ENCODE peak calls at places on chromosomes 6 and 20, in eight cellular contexts. F is transverse colon; I is fibroblast of pulmonary artery; T is mesothelial cell of epicardium; J is GM04504; Z is left ventricle myocardium inferior; L is Calu3; P is activated T-cell treated with anti-CD3 and anti-CD28 coated beads, Interleukin-2, amount 50 U/mL, for 1 hour. B is an unnamed sample.

GRCh38 chr6:28940859-28941680 is 17.3 kb upstream of the TRIM27 start:
- DNase-seq in T (peak), P (peak), Z (peak), J (no peak), F (peak), I (peak), L (peak), B (peak)

GRCh38 chr20:46010491-46011405 is 2.0 kb downstream of the MMP9 start:
- DNase-seq in F (no peak), I (no peak), Z (no peak), J (no peak), L (no peak), T (no peak), P (peak), B (no peak)

GRCh38 chr6:6494677-6495076 is 93.8 kb upstream of the LY86 start:
- DNase-seq in P (no peak), Z (peak), L (peak), I (no peak), T (no peak), F (peak), J (no peak), B (no peak)

GRCh38 chr6:166058064-166058739 is 109.4 kb downstream of the TBXT start:
- DNase-seq in T (no peak), I (peak), J (no peak), F (no peak), P (no peak), Z (peak), L (peak), B (no peak)

GRCh38 chr20:35541118-35541782 is 628 bp upstream of the ERGIC3 start:
- DNase-seq in I (no peak), Z (no peak), P (no peak), J (no peak), T (no peak), F (no peak), L (no peak), B (no peak)

GRCh38 chr6:31829633-31830492 is 2.3 kb downstream of the HSPA1B start:
- DNase-seq in Z (no peak), P (no peak), T (no peak), L (no peak), J (no peak), F (no peak), I (peak), B (no peak)

GRCh38 chr6:21556968-21557721 is 36.4 kb upstream of the SOX4 start:
- DNase-seq in L (no peak), F (no peak), I (no peak), Z (no peak), P (no peak), J (no peak), T (no peak), B (no peak)

GRCh38 chr6:49733680-49734079 is 10.5 kb downstream of the CRISP3 start:
- DNase-seq in F (no peak), T (no peak), J (no peak), L (no peak), Z (no peak), I (no peak), P (no peak), B (no peak)

GRCh38 chr20:4813076-4813838 is 91.5 kb downstream of the PRND start:
- DNase-seq in Z (no peak), L (no peak), J (no peak), T (no peak), F (peak), I (peak), P (peak), B (no peak)

GRCh38 chr6:106085687-106085983 is 501 bp upstream of the PRDM1 start:
- DNase-seq in J (no peak), I (no peak), P (no peak), F (no peak), T (no peak), Z (no peak), L (no peak), B (no peak)

GRCh38 chr6:158560787-158561246 is 926 bp downstream of the TMEM181 start:
- DNase-seq in L (peak), F (peak), T (peak), Z (no peak), I (no peak), P (peak), J (no peak), B (no peak)

GRCh38 chr6:125262026-125263013 is 39.4 kb downstream of the HDDC2 start:
- DNase-seq in I (peak), F (no peak), L (no peak), P (no peak), Z (no peak), J (no peak), T (no peak), B (peak)

GRCh38 chr6:127954082-127954481 is 53.2 kb upstream of the THEMIS start:
- DNase-seq in J (no peak), P (no peak), T (no peak), I (no peak), L (no peak), F (no peak), Z (no peak), B (no peak)

GRCh38 chr6:137823826-137824501 is 43.1 kb upstream of the TNFAIP3 start:
- DNase-seq in L (no peak), T (no peak), Z (peak), J (peak), F (peak), P (peak), I (peak), B (peak)

GRCh38 chr6:135146160-135146920 is 34.8 kb upstream of the MYB start:
- DNase-seq in F (no peak), T (no peak), Z (no peak), J (no peak), P (no peak), I (peak), L (no peak), B (no peak)

GRCh38 chr20:38184098-38184497 is 19.0 kb upstream of the TGM2 start:
- DNase-seq in P (no peak), L (no peak), Z (no peak), F (no peak), J (no peak), I (no peak), T (no peak), B (no peak)

GRCh38 chr20:4688342-4688741 is 33.4 kb upstream of the PRND start:
- DNase-seq in J (no peak), I (no peak), Z (no peak), F (no peak), T (no peak), L (no peak), P (no peak), B (no peak)

GRCh38 chr20:48668451-48668946 is 159.3 kb downstream of the PREX1 start:
- DNase-seq in F (no peak), I (peak), P (no peak), L (no peak), J (no peak), Z (peak), T (peak), B (no peak)

GRCh38 chr6:107670792-107671199 is 153.3 kb downstream of the SCML4 start:
- DNase-seq in Z (peak), I (peak), L (no peak), J (no peak), P (no peak), F (peak), T (no peak), B (no peak)

GRCh38 chr6:129029778-129030177 is 146.8 kb downstream of the LAMA2 start:
- DNase-seq in L (no peak), I (no peak), P (no peak), T (no peak), Z (no peak), J (no peak), F (no peak), B (no peak)

GRCh38 chr6:10690651-10691445 is 3.6 kb downstream of the C6orf52 start:
- DNase-seq in J (no peak), L (no peak), F (no peak), Z (no peak), I (peak), T (no peak), P (no peak), B (no peak)

GRCh38 chr20:13325033-13325432 is 104.0 kb downstream of the ISM1 start:
- DNase-seq in J (no peak), L (peak), F (no peak), I (peak), Z (no peak), T (no peak), P (no peak), B (no peak)

GRCh38 chr6:25472314-25472713 is 179.7 kb upstream of the SCGN start:
- DNase-seq in F (no peak), J (no peak), Z (no peak), T (no peak), L (no peak), P (no peak), I (no peak), B (no peak)

GRCh38 chr6:92989656-92990055 is 429.7 kb downstream of the EPHA7 start:
- DNase-seq in L (no peak), J (no peak), T (no peak), I (peak), P (no peak), Z (no peak), F (no peak), B (no peak)

GRCh38 chr6:71289039-71289801 is 609 bp downstream of the OGFRL1 start:
- DNase-seq in P (peak), J (no peak), T (peak), L (peak), F (peak), I (no peak), Z (peak), B (no peak)

GRCh38 chr6:132322398-132322797 is 78.9 kb downstream of the MOXD1 start:
- DNase-seq in Z (no peak), F (no peak), L (no peak), P (no peak), T (no peak), J (no peak), I (peak), B (no peak)

GRCh38 chr6:33199687-33200233 is 705 bp downstream of the RXRB start:
- DNase-seq in J (peak), F (peak), Z (peak), P (no peak), I (peak), T (no peak), L (no peak), B (no peak)

GRCh38 chr6:35850209-35850608 is 45.1 kb downstream of the LHFPL5 start:
- DNase-seq in I (no peak), F (no peak), T (no peak), L (no peak), J (no peak), P (no peak), Z (no peak), B (no peak)

GRCh38 chr6:82057846-82058554 is 189.5 kb downstream of the IBTK start:
- DNase-seq in T (no peak), Z (no peak), I (peak), J (peak), F (no peak), L (no peak), P (no peak), B (peak)

GRCh38 chr6:16781348-16782169 is 20.3 kb upstream of the ATXN1 start:
- DNase-seq in L (no peak), I (no peak), J (no peak), T (no peak), F (no peak), Z (no peak), P (no peak), B (no peak)

GRCh38 chr6:7042056-7042653 is 65.6 kb upstream of the RREB1 start:
- DNase-seq in P (no peak), F (peak), I (peak), J (no peak), L (no peak), Z (no peak), T (no peak), B (no peak)

GRCh38 chr6:26033132-26033941 is 53.9 kb upstream of the HFE start:
- DNase-seq in J (peak), F (peak), L (peak), I (peak), T (peak), P (peak), Z (peak), B (peak)

GRCh38 chr6:39029156-39030011 is 19.2 kb upstream of the GLP1R start:
- DNase-seq in I (peak), P (peak), T (no peak), Z (no peak), J (peak), F (peak), L (peak), B (no peak)

GRCh38 chr20:25277051-25277801 is 29.3 kb downstream of the PYGB start:
- DNase-seq in J (no peak), F (peak), I (no peak), Z (peak), T (no peak), P (peak), L (no peak), B (no peak)

GRCh38 chr6:52546678-52547077 is 30.2 kb downstream of the TRAM2 start:
- DNase-seq in P (no peak), Z (no peak), F (no peak), T (no peak), L (no peak), J (no peak), I (no peak), B (no peak)

GRCh38 chr6:56241106-56241812 is 6.1 kb downstream of the COL21A1 start:
- DNase-seq in T (no peak), F (no peak), L (no peak), Z (no peak), J (no peak), P (no peak), I (no peak), B (no peak)

GRCh38 chr20:63117661-63118302 is 98.1 kb downstream of the YTHDF1 start:
- DNase-seq in Z (no peak), I (no peak), J (no peak), P (no peak), T (no peak), F (no peak), L (no peak), B (no peak)

GRCh38 chr6:44054635-44055559 is 72.4 kb downstream of the MRPL14 start:
- DNase-seq in Z (no peak), I (no peak), F (no peak), T (no peak), L (no peak), P (no peak), J (no peak), B (peak)